ENCODE peak calls at places on chromosomes 16 and 17, in four cellular contexts. L, N, U and H are unnamed samples.

GRCh38 chr16:47664653-47665325 is 203.7 kb downstream of the PHKB start:
- DNase-seq in U (no peak), N (peak), L (no peak), H (no peak)

GRCh38 chr17:4854181-4854681 is 21.1 kb downstream of the MINK1 start:
- DNase-seq in N (peak), U (no peak), L (no peak), H (peak)

GRCh38 chr16:66308096-66308495 is 58.4 kb upstream of the CDH5 start:
- DNase-seq in N (no peak), U (no peak), L (no peak), H (no peak)

GRCh38 chr17:39461911-39462641 is 790 bp downstream of the CDK12 start:
- DNase-seq in U (peak), N (peak), L (peak), H (peak)

GRCh38 chr17:72502940-72503341 is 382.1 kb downstream of the SOX9 start:
- DNase-seq in N (peak), L (no peak), U (no peak), H (no peak)

GRCh38 chr16:17070882-17071592 is 399.7 kb downstream of the XYLT1 start:
- DNase-seq in U (peak), L (peak), N (no peak), H (peak)

GRCh38 chr16:25258856-25259179 is 1.2 kb upstream of the ZKSCAN2 start:
- DNase-seq in L (no peak), N (no peak), U (no peak), H (peak)

GRCh38 chr16:12095275-12096161 is 119.0 kb downstream of the SNX29 start:
- DNase-seq in N (peak), L (peak), U (peak), H (peak)

GRCh38 chr17:35588196-35588920 is 1.2 kb downstream of the AP2B1 start:
- DNase-seq in N (peak), L (no peak), U (no peak), H (peak)

GRCh38 chr17:45332989-45333701 is 16.3 kb upstream of the MAP3K14 start:
- DNase-seq in N (no peak), L (peak), U (no peak), H (peak)

GRCh38 chr17:50264263-50265113 is 9.8 kb upstream of the TMEM92 start:
- DNase-seq in N (peak), L (peak), U (peak), H (no peak)

GRCh38 chr16:72832640-72833039 is 215.3 kb downstream of the ZFHX3 start:
- DNase-seq in U (peak), N (peak), L (peak), H (peak)

GRCh38 chr16:3534126-3534525 is 33.3 kb downstream of the CLUAP1 start:
- DNase-seq in L (no peak), U (no peak), N (no peak), H (no peak)

GRCh38 chr17:14201595-14201994 is 35.1 kb downstream of the CDRT15 start:
- DNase-seq in N (no peak), L (no peak), U (no peak), H (no peak)

DNA sequence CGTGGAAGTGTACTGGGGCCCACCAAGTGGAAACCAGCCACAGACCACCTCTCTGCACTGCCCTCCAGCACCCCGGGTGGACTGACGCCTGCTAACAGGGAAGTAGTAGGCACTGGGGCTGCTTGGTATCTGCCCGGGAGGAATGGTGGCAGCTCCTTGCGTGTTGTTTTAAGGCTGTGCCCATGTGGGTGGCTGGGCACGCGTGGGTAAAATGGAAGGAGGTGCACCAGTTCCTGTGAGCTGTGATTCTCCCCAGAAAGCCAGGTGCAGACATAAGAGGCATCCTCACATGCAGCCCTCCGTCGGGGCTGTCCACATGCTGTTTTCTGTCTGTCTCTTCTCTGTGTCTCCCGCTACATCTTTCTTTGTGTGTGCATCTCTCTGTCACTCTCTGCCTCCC is 122.3 kb downstream of the ENGASE start:
- DNase-seq in U (no peak), N (no peak), L (no peak), H (no peak)
- H3K56ac ChIP-seq in U (no peak), N (no peak), L (no peak), H (no peak)

DNA sequence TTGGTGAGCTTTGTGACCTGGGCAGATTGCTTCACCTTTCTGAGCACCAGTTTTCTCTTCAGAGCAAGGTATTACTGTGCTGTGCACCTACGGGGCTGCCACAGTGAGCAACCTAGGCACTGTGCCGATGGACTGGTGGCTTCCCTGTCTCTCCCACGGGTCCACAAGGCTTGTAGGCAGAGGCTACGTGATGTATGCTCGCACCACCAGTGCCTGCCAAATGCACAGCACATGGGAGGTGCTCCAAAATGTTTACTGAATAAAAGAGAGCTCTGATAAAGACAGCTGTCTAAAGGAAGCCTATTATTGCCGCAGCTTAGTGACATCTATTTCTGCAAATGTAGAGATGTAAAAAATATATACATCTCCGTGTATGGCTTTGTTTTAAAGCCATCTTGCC is 139.2 kb downstream of the CDK5R1 start:
- DNase-seq in L (no peak), N (no peak), U (no peak), H (no peak)
- H3K56ac ChIP-seq in L (no peak), N (no peak), U (no peak), H (no peak)

GRCh38 chr17:78712043-78712442 is 70.0 kb downstream of the CYTH1 start:
- DNase-seq in U (no peak), N (no peak), L (no peak), H (no peak)
- H3K56ac ChIP-seq in U (no peak), N (no peak), L (no peak), H (no peak)

GRCh38 chr16:78537511-78537910 is 438.1 kb downstream of the WWOX start:
- DNase-seq in L (no peak), U (no peak), N (no peak), H (no peak)

GRCh38 chr16:78542419-78542818 is 443.0 kb downstream of the WWOX start:
- DNase-seq in L (no peak), N (no peak), U (no peak), H (no peak)

GRCh38 chr16:78538284-78538683 is 438.8 kb downstream of the WWOX start:
- DNase-seq in L (no peak), N (no peak), U (no peak), H (no peak)

GRCh38 chr16:78538919-78539318 is 439.5 kb downstream of the WWOX start:
- DNase-seq in U (no peak), N (no peak), L (no peak), H (no peak)

GRCh38 chr16:78543066-78543465 is 443.6 kb downstream of the WWOX start:
- DNase-seq in U (no peak), N (no peak), L (no peak), H (no peak)
- H3K56ac ChIP-seq in U (no peak), N (no peak), L (no peak), H (no peak)

GRCh38 chr17:52420555-52421078 is 262.1 kb upstream of the CA10 start:
- DNase-seq in L (no peak), N (no peak), U (no peak), H (no peak)
- H3K56ac ChIP-seq in L (no peak), N (no peak), U (no peak), H (no peak)

DNA sequence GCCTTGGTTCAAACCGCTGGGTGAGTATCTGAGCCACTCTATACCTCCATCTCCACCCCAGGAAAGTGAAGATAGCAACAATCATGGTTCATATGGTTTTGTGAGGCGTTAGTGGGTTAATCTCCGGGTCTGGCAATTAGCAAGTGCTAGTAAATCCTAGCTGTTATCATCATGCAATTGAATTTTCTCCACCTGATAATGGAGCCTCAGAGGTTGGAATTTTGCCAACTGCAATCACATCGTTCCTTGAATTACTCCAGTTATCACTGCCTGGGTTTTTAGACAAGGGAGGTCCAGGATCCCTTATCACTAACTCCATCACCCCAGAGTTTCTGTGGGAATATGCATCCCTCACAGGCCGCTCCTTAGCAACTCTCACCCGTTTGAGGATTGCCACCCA is 311.5 kb downstream of the RBFOX1 start:
- DNase-seq in U (no peak), N (no peak), L (no peak), H (peak)
- H3K56ac ChIP-seq in U (no peak), N (no peak), L (no peak), H (no peak)

DNA sequence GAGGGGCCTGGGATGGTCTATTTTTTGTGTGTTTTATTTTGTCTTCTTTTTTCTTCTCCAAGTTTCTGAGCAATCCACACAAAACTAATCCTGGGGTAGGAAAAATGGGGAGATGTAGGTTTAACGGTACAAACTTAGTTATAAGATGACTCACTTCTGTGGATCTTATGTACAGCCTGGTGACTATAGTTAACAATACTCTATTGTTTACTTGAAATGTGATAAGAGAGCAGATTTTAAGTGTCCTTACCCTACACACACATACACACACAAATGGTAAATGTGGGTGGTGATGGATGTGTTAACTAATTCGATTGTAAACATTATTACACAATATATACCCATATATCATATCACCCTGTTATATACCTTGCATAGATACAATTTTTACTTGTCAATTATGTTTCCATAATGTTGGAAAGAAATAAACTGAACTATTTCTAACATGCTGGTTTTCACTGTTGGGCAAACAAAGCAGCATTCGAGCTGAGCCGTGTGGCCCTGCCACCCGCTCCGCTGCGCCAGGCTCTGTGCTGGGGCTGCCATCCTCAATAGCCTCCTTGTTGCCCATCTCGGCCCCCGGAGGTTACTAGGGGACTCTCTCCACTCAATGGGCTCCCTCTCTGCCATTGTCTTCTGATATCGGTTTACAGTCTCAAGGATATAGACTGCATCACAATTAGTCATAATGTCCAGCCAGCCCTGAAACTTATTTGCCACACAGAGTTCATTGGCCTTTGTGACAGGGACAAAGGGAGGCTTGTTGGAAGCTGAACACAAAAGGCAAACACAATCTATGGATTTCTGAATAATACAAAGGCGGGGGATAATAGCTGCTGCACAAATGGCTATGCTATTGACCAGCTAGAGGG is 380.3 kb upstream of the MAF start:
- DNase-seq in N (no peak), L (no peak), U (no peak), H (no peak)
- H3K56ac ChIP-seq in N (no peak), L (no peak), U (no peak), H (no peak)

DNA sequence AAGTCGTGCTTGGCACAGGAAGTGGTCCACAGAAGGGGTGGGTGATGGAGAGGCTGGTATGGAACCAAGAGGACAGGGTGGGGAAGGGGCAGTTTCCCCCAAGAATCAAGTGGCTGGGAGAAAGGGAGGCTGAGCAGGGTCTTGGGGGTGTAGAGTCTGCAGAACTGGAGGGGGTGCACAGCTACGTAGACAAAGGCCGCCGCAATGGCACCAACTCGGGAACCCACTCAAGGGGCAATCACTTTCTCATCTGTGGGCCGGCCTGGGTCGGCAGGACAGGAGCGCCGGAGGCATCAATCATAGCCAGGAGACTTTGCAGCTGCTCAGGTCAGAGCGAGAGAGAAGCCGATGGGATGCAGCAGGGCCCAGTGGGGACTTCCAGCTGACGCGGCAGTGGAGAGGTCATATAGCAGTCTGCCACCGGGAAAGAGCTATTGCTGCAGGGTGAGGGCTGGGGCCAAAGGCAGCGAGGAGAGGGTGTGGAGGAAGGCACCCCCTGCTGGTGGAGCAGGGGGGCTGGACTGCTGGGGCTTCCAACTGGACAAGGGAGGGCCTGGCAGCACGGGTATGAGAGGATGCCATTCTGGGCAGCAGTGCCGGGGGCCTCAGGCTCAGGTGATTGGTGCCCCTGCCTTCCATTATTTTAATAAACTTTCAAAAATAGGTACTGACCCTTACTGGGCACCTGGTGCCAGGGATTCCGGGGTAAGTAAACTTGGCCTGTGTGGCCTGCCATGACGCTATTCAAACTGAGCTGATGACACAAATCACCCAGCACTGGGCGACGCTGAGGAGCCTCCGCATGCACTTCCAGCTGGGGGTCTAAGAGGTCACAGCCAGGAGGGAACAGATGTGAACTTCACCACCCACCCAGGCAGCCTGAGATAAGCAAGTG is 52.5 kb upstream of the MTSS2 start:
- DNase-seq in U (peak), L (peak), N (peak), H (peak)
- H3K56ac ChIP-seq in U (no peak), L (no peak), N (peak), H (no peak)

DNA sequence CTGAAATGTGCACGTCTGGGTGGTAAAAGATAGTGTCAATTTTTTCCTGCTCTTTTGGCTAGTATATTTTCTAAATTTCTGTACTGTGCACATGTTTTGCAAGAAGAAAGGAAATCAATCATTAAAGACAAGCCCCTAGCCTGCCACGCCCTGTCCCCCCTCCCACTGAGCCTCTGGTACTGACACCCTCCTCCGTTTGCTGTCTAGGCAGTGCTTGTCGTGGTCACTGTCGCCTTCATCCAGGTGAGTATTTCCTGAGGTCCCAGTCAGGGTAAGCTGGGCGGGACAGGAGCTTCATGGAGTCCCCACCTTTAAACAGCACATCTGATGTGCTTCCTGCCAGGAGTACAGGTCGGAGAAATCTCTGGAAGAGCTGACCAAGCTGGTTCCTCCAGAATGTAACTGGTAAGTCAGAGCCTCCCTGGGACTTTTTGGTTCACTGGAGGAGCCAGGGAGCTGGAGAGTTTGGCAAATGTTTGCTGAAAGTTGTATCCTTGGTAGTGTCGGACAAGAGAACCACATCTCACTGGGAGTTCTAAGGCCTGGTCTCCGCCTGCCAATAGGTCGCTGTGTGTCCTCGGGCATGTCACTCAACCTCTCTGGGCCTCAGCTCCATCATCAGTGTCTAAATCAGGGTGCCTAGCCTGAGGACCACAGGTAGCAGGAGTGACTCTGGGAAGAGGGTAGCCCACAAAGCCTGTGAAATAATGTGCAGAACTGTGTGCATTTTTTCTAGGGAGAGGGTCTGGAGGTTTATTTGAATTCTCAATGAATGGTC is 42.2 kb downstream of the ATP2C2 start:
- DNase-seq in L (no peak), N (no peak), U (no peak), H (no peak)
- H3K56ac ChIP-seq in L (no peak), N (no peak), U (no peak), H (no peak)

GRCh38 chr17:83154311-83155127 is 75.1 kb downstream of the METRNL start:
- DNase-seq in L (no peak), U (no peak), N (no peak), H (no peak)

GRCh38 chr17:83159204-83160049 is 80.0 kb downstream of the METRNL start:
- DNase-seq in L (no peak), U (no peak), N (no peak), H (no peak)

GRCh38 chr17:83153681-83154310 is 74.4 kb downstream of the METRNL start:
- DNase-seq in L (no peak), U (no peak), N (no peak), H (no peak)

GRCh38 chr17:83155128-83156081 is 76.0 kb downstream of the METRNL start:
- DNase-seq in U (no peak), L (peak), N (peak), H (no peak)

GRCh38 chr17:83156408-83156807 is 77.0 kb downstream of the METRNL start:
- DNase-seq in N (no peak), L (no peak), U (no peak), H (no peak)
- H3K56ac ChIP-seq in N (no peak), L (no peak), U (no peak), H (no peak)